ENCODE peak calls at places on chromosomes 11 and 22, in eight cellular contexts. Q is right atrium auricular region; A is SJSA1; G is esophagus squamous epithelium; H is CD4-positive, alpha-beta memory T cell; I is suprapubic skin; F is endodermal cell; V is lower lobe of right lung. D is an unnamed sample.

GRCh38 chr11:93212094-93212493 is 14.3 kb upstream of the SLC36A4 start:
- DNase-seq in I (no peak), G (no peak), V (no peak), A (no peak), H (no peak), F (no peak), Q (no peak), D (no peak)

GRCh38 chr11:101401245-101401644 is 182.6 kb downstream of the TRPC6 start:
- DNase-seq in Q (no peak), F (no peak), V (no peak), H (no peak), A (no peak), I (no peak), G (no peak), D (no peak)

GRCh38 chr22:38706101-38706884 is 549 bp downstream of the GTPBP1 start:
- DNase-seq in V (peak; percentile 71), Q (peak; percentile 69), H (no peak), I (peak; percentile 78), A (no peak), F (peak; percentile 68), G (peak; percentile 16), D (no peak)

GRCh38 chr11:17683378-17684161 is 35.8 kb upstream of the MYOD1 start:
- DNase-seq in V (no peak), A (peak; percentile 71), I (no peak), H (no peak), F (no peak), Q (no peak), G (no peak), D (no peak)

GRCh38 chr11:68266121-68266891 is 5.5 kb downstream of the C11orf24 start:
- DNase-seq in Q (no peak), G (no peak), F (no peak), H (no peak), A (no peak), V (no peak), I (no peak), D (no peak)

GRCh38 chr11:86043765-86044534 is 24.9 kb downstream of the PICALM start:
- DNase-seq in G (no peak), I (no peak), H (no peak), V (no peak), A (no peak), Q (no peak), F (no peak), D (no peak)

GRCh38 chr11:35605691-35606090 is 12.6 kb upstream of the FJX1 start:
- DNase-seq in Q (no peak), A (no peak), G (no peak), V (no peak), I (no peak), F (no peak), H (no peak), D (no peak)

GRCh38 chr22:23533328-23533762 is 46.7 kb downstream of the IGLL1 start:
- DNase-seq in F (peak; percentile 96), Q (no peak), I (peak; percentile 63), V (peak; percentile 44), G (no peak), A (no peak), H (no peak), D (no peak)

GRCh38 chr22:41382610-41383009 is 868 bp downstream of the TEF start:
- DNase-seq in H (no peak), V (no peak), I (no peak), A (no peak), F (no peak), G (no peak), Q (no peak), D (no peak)

GRCh38 chr11:109423860-109424190 is 1.8 kb downstream of the C11orf87 start:
- DNase-seq in Q (no peak), G (no peak), I (no peak), V (no peak), H (no peak), F (no peak), A (no peak), D (no peak)

GRCh38 chr22:25970348-25970995 is 198.8 kb upstream of the SEZ6L start:
- DNase-seq in G (no peak), F (peak; percentile 84), Q (no peak), H (no peak), A (no peak), V (no peak), I (no peak), D (no peak)

GRCh38 chr11:114621072-114621471 is 25.5 kb upstream of the NXPE4 start:
- DNase-seq in A (no peak), V (no peak), G (no peak), Q (no peak), H (no peak), F (peak; percentile 1), I (no peak), D (no peak)
- H3K9me3 ChIP-seq in A (no peaks in the 10 kb centered on the region), V (no peaks in the 10 kb centered on the region), G (no peaks in the 10 kb centered on the region), Q (no peaks in the 10 kb centered on the region), H (peaks cover 8% of the 10 kb centered on the region), F (peaks cover 96% of the 10 kb centered on the region), I (no peaks in the 10 kb centered on the region), D (no peaks in the 10 kb centered on the region)

GRCh38 chr11:63502252-63502820 is 3.5 kb upstream of the LGALS12 start:
- DNase-seq in V (no peak), H (no peak), G (no peak), Q (no peak), F (no peak), I (no peak), A (no peak), D (no peak)
- H3K9me3 ChIP-seq in V (peaks cover 12% of the 10 kb centered on the region), H (peaks cover 4% of the 10 kb centered on the region), G (no peaks in the 10 kb centered on the region), Q (no peaks in the 10 kb centered on the region), F (peaks cover 71% of the 10 kb centered on the region), I (peaks cover 8% of the 10 kb centered on the region), A (peaks cover 9% of the 10 kb centered on the region), D (peaks cover 11% of the 10 kb centered on the region)

GRCh38 chr11:41788177-41788576 is 328.7 kb upstream of the LRRC4C start:
- DNase-seq in V (no peak), H (no peak), A (no peak), Q (no peak), F (no peak), I (no peak), G (no peak), D (no peak)
- H3K9me3 ChIP-seq in V (peaks cover 7% of the 10 kb centered on the region), H (no peaks in the 10 kb centered on the region), A (peaks cover 8% of the 10 kb centered on the region), Q (no peaks in the 10 kb centered on the region), F (peaks cover 4% of the 10 kb centered on the region), I (peaks cover 3% of the 10 kb centered on the region), G (no peaks in the 10 kb centered on the region), D (no peaks in the 10 kb centered on the region)

GRCh38 chr11:97611345-97611744 is 1221.5 kb downstream of the JRKL start:
- DNase-seq in G (no peak), F (no peak), Q (no peak), H (no peak), A (no peak), V (no peak), I (no peak), D (no peak)

GRCh38 chr11:97614571-97614970 is 1224.8 kb downstream of the JRKL start:
- DNase-seq in V (no peak), Q (no peak), I (no peak), G (no peak), F (no peak), A (no peak), H (no peak), D (no peak)

GRCh38 chr11:97607301-97608000 is 1217.6 kb downstream of the JRKL start:
- DNase-seq in G (no peak), Q (no peak), V (no peak), I (no peak), H (no peak), A (no peak), F (no peak), D (no peak)

GRCh38 chr11:97610854-97611253 is 1221.0 kb downstream of the JRKL start:
- DNase-seq in V (no peak), F (no peak), I (no peak), A (no peak), G (no peak), Q (no peak), H (no peak), D (no peak)

DNA sequence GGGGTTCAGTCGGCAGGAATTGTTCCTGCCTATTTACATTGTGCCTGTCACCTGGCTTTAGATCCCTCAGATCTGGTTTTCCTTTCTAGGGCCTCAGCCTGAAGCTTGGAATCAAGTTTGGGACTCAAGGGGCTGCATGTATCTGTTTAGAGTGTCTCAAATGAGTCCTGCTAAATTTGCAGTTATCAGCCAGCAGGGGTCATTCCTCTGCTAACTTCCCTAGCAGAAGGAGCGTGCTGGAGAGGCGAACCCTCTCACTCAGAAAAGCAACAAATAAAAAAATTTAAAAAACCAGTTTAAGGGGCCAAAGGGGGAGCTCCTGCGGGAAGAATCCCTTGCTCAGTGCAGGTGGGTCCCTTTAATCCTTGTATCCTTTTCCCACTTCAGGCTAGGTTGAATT is 1220.2 kb downstream of the JRKL start:
- DNase-seq in Q (no peak), F (no peak), G (no peak), A (no peak), V (no peak), H (no peak), I (no peak), D (no peak)
- H3K9me3 ChIP-seq in Q (no peaks in the 10 kb centered on the region), F (peaks cover 42% of the 10 kb centered on the region), G (no peaks in the 10 kb centered on the region), A (no peaks in the 10 kb centered on the region), V (peaks cover 4% of the 10 kb centered on the region), H (no peaks in the 10 kb centered on the region), I (peaks cover 17% of the 10 kb centered on the region), D (no peaks in the 10 kb centered on the region)

GRCh38 chr11:50247309-50247874 is 214.7 kb downstream of the OR4C45 start:
- DNase-seq in Q (no peak), G (no peak), H (no peak), V (no peak), I (no peak), F (no peak), A (no peak), D (no peak)

GRCh38 chr11:50246699-50247098 is 214.0 kb downstream of the OR4C45 start:
- DNase-seq in I (no peak), Q (no peak), G (no peak), H (no peak), F (no peak), A (no peak), V (no peak), D (no peak)

GRCh38 chr11:50246183-50246582 is 213.5 kb downstream of the OR4C45 start:
- DNase-seq in H (no peak), A (no peak), Q (no peak), V (no peak), I (no peak), F (no peak), G (no peak), D (no peak)
- H3K9me3 ChIP-seq in H (no peaks in the 10 kb centered on the region), A (no peaks in the 10 kb centered on the region), Q (no peaks in the 10 kb centered on the region), V (no peaks in the 10 kb centered on the region), I (peaks cover 18% of the 10 kb centered on the region), F (peaks cover 61% of the 10 kb centered on the region), G (no peaks in the 10 kb centered on the region), D (no peaks in the 10 kb centered on the region)

DNA sequence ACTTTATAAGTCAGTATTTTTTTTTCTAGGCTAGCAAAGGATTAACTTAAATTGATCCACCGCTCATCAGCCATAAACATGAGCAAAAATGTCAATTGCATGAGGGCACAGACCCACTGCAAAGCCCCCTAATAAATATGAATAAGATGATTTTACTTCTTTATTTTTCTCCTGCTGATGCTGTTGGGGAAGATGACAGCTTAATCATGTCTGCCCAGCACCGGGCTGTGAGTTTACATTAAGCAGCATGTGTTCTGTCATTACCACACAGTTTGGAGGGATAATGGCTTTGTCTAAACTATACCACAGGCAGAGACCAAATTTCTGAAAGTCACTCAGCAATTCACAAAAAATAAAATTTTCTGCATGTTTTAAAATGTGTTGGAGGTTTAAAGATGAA is 346.3 kb downstream of the LRRC4C start:
- DNase-seq in A (no peak), I (no peak), F (no peak), Q (no peak), H (no peak), V (no peak), G (no peak), D (no peak)
- H3K9me3 ChIP-seq in A (no peaks in the 10 kb centered on the region), I (no peaks in the 10 kb centered on the region), F (no peaks in the 10 kb centered on the region), Q (no peaks in the 10 kb centered on the region), H (no peaks in the 10 kb centered on the region), V (no peaks in the 10 kb centered on the region), G (no peaks in the 10 kb centered on the region), D (no peaks in the 10 kb centered on the region)

GRCh38 chr11:73963861-73964260 is 13.0 kb downstream of the DNAJB13 start:
- DNase-seq in I (no peak), Q (no peak), H (no peak), A (no peak), V (no peak), G (no peak), F (no peak), D (no peak)
- H3K9me3 ChIP-seq in I (no peaks in the 10 kb centered on the region), Q (no peaks in the 10 kb centered on the region), H (no peaks in the 10 kb centered on the region), A (no peaks in the 10 kb centered on the region), V (no peaks in the 10 kb centered on the region), G (no peaks in the 10 kb centered on the region), F (no peaks in the 10 kb centered on the region), D (no peaks in the 10 kb centered on the region)